ENCODE peak calls at places on chromosomes 5 and 9, in nine cellular contexts. P, S, D, I, E, H, M, K and A are unnamed samples.
A peak's percentile ranks its signal among the peaks of the same experiment; 100 is the strongest.

GRCh38 chr5:181151146-181151545 is 3.8 kb downstream of the OR2V2 start:
- DNase-seq in H (peak; percentile 64), K (no peak), P (no peak), I (no peak), E (no peak), S (no peak), M (no peak), D (no peak), A (no peak)

GRCh38 chr9:35070823-35071813 is 1.3 kb downstream of the VCP start:
- DNase-seq in M (no peak), D (peak; percentile 60), S (no peak), P (no peak), H (peak; percentile 28), K (no peak), E (no peak), I (peak; percentile 47), A (no peak)

GRCh38 chr5:56668996-56669395 is 146.4 kb upstream of the MAP3K1 start:
- DNase-seq in M (no peak), K (no peak), D (no peak), E (no peak), I (no peak), H (peak; percentile 67), P (peak; percentile 57), S (no peak), A (no peak)

GRCh38 chr5:175663191-175664184 is 5.6 kb downstream of the HRH2 start:
- DNase-seq in H (no peak), M (no peak), K (no peak), E (no peak), P (no peak), I (no peak), D (no peak), S (no peak), A (no peak)

GRCh38 chr9:78054180-78054579 is 22.6 kb upstream of the GNAQ start:
- DNase-seq in H (no peak), S (no peak), M (peak; percentile 17), K (no peak), I (no peak), P (peak; percentile 32), D (no peak), E (no peak), A (no peak)

GRCh38 chr5:14663734-14664269 is 716 bp upstream of the OTULIN start:
- DNase-seq in M (no peak), I (peak; percentile 35), E (no peak), H (no peak), D (no peak), K (no peak), P (no peak), S (no peak), A (no peak)

GRCh38 chr9:37471942-37472679 is 6.9 kb upstream of the ZBTB5 start:
- DNase-seq in S (no peak), H (peak; percentile 96), D (no peak), K (peak; percentile 97), M (no peak), E (no peak), P (no peak), I (no peak), A (no peak)

GRCh38 chr9:134595014-134595413 is 46.6 kb upstream of the COL5A1 start:
- DNase-seq in P (no peak), D (no peak), I (no peak), M (no peak), K (no peak), S (no peak), E (no peak), H (no peak), A (no peak)

GRCh38 chr5:53991942-53992341 is 318.4 kb downstream of the ARL15 start:
- DNase-seq in E (no peak), S (no peak), K (no peak), P (no peak), H (no peak), I (no peak), D (no peak), M (no peak), A (no peak)